ENCODE peak calls at places on chromosomes 7 and 10, in nine cellular contexts. T is mesothelial cell of epicardium, C is endothelial cell, J is fibroblast of pulmonary artery, I is spleen, V is heart left ventricle, W is astrocyte of the spinal cord, D is RWPE1, O is foreskin keratinocyte. K is an unnamed sample.

GRCh38 chr7:7201583-7202374 is 19.4 kb downstream of the C1GALT1 start:
- DNase-seq in J (no peak), T (peak; percentile 45), W (no peak), V (no peak), D (peak; percentile 51), C (peak; percentile 29), O (peak; percentile 70), I (peak; percentile 84), K (no peak)

GRCh38 chr10:64659311-64659710 is 1138.1 kb downstream of the REEP3 start:
- DNase-seq in I (no peak), D (peak; percentile 5), T (no peak), V (no peak), W (no peak), O (no peak), J (no peak), C (no peak), K (no peak)

GRCh38 chr10:121988361-121989324 is at the start of gene TACC2:
- DNase-seq in J (no peak), D (no peak), T (no peak), C (no peak), I (no peak), O (peak; percentile 6), W (no peak), V (no peak), K (no peak)

GRCh38 chr7:22192778-22193177 is 164.2 kb downstream of the RAPGEF5 start:
- DNase-seq in I (no peak), V (no peak), W (no peak), O (no peak), D (no peak), C (no peak), T (no peak), J (no peak), K (no peak)

GRCh38 chr7:92589056-92589455 is 1.1 kb downstream of the FAM133B start:
- DNase-seq in T (no peak), V (no peak), I (no peak), J (no peak), W (no peak), C (no peak), D (peak; percentile 20), O (no peak), K (no peak)

GRCh38 chr10:96130326-96130758 is 245 bp downstream of the ZNF518A start:
- DNase-seq in I (peak; percentile 93), T (peak; percentile 85), J (peak; percentile 84), C (peak; percentile 81), D (peak; percentile 78), V (peak; percentile 71), O (no peak), W (no peak), K (peak; percentile 91)

GRCh38 chr7:1917221-1918062 is 247.4 kb downstream of the ELFN1 start:
- DNase-seq in C (no peak), I (peak; percentile 67), D (peak; percentile 34), V (no peak), W (no peak), T (no peak), J (peak; percentile 25), O (peak; percentile 15), K (no peak)

GRCh38 chr10:75508239-75508813 is 76.9 kb downstream of the LRMDA start:
- DNase-seq in D (peak; percentile 56), O (peak; percentile 84), T (no peak), J (peak; percentile 74), W (peak; percentile 81), I (no peak), C (no peak), V (no peak), K (no peak)

GRCh38 chr7:114941692-114942091 is 19.8 kb downstream of the MDFIC start:
- DNase-seq in D (no peak), V (no peak), C (no peak), I (no peak), T (no peak), W (no peak), J (no peak), O (no peak), K (no peak)

GRCh38 chr7:114938785-114939184 is 16.9 kb downstream of the MDFIC start:
- DNase-seq in W (no peak), I (no peak), T (no peak), J (no peak), V (no peak), D (no peak), O (no peak), C (no peak), K (no peak)

GRCh38 chr7:114937422-114937821 is 15.5 kb downstream of the MDFIC start:
- DNase-seq in C (no peak), V (no peak), W (no peak), J (peak; percentile 38), O (no peak), T (no peak), D (no peak), I (no peak), K (no peak)

GRCh38 chr7:114942443-114943175 is 20.7 kb downstream of the MDFIC start:
- DNase-seq in C (no peak), O (no peak), D (no peak), T (no peak), J (no peak), V (no peak), W (no peak), I (no peak), K (no peak)

GRCh38 chr7:114939484-114940097 is 17.7 kb downstream of the MDFIC start:
- DNase-seq in D (no peak), V (no peak), J (no peak), W (no peak), T (no peak), C (no peak), O (no peak), I (no peak), K (no peak)
- TF ChIP-seq CTCF in D (no peak), V (no peak), J (no peak), W (peak; percentile 14), T (no peak), C (no peak), O (peak; percentile 6), I (no peak), K (no peak)

GRCh38 chr10:45586028-45586824 is 86.3 kb downstream of the ZFAND4 start:
- DNase-seq in D (no peak), V (no peak), I (no peak), W (no peak), C (no peak), T (no peak), J (no peak), O (no peak), K (no peak)
- TF ChIP-seq CTCF in D (no peak), V (no peak), I (no peak), W (no peak), C (no peak), T (no peak), J (no peak), O (no peak), K (no peak)

GRCh38 chr10:3523309-3524050 is 261.5 kb downstream of the KLF6 start:
- DNase-seq in J (no peak), C (no peak), O (no peak), W (no peak), D (no peak), V (no peak), T (no peak), I (no peak), K (no peak)

GRCh38 chr10:3526721-3527120 is 258.3 kb downstream of the KLF6 start:
- DNase-seq in O (no peak), D (no peak), J (peak; percentile 81), T (no peak), C (no peak), W (peak; percentile 93), V (no peak), I (no peak), K (no peak)

GRCh38 chr10:3525832-3526449 is 259.1 kb downstream of the KLF6 start:
- DNase-seq in I (no peak), C (no peak), W (peak; percentile 98), D (peak; percentile 93), O (peak; percentile 92), J (peak; percentile 96), V (no peak), T (no peak), K (peak; percentile 85)

GRCh38 chr10:3527144-3527543 is 257.9 kb downstream of the KLF6 start:
- DNase-seq in W (peak; percentile 86), I (no peak), O (no peak), D (no peak), V (no peak), T (no peak), C (no peak), J (no peak), K (no peak)

DNA sequence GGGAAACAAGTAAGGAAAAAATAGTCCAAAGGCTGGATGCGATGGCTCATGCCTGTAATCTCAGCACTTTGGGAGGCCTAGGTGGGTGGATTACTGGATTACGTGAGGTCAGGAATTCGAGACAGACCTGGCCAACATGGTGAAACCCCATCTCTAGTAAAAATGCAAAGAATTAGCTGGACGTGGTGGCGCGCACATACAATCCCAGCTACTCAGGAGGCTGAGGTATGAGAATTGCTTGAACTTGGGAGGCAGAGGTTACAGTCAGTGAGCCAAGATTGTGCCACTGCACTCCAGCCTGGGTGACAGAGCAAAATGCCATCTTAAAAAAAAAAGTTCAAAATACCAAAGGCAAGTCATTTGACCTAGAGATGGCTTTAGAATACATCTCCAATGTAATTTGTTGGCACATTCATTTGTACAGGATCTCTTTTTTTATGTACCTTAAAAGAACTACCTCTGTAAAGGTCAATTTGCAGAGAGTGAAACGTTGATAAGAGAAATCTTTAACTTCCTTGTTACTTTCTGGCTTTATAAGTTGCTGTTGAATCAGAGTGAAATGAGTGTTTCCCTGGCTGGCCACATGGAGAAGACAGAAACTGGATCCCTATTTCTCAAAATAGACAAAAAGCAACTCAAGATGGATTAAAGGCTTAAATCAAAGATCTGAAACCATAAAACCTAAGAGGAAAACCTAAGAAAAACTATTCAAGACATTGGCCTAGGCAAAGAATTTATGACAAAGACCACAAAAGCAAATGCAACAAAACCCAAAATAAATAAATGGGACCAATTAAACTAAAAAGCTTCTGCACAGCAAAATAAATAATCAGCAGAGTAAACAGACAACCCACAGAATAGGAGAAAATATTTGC is 260.7 kb downstream of the KLF6 start:
- DNase-seq in O (no peak), V (no peak), T (no peak), W (no peak), C (no peak), I (no peak), D (no peak), J (no peak), K (no peak)
- TF ChIP-seq CTCF in O (no peak), V (no peak), T (no peak), W (no peak), C (no peak), I (no peak), D (no peak), J (no peak), K (no peak)

GRCh38 chr7:112788778-112789343 is 1.3 kb downstream of the TMEM168 start:
- DNase-seq in W (no peak), C (no peak), O (no peak), T (no peak), D (peak; percentile 20), I (no peak), V (no peak), J (no peak), K (no peak)

GRCh38 chr7:112789453-112789823 is 755 bp downstream of the TMEM168 start:
- DNase-seq in C (no peak), J (no peak), I (no peak), T (no peak), O (no peak), W (no peak), V (no peak), D (peak; percentile 13), K (no peak)

GRCh38 chr7:112791465-112792168 is 1.4 kb upstream of the TMEM168 start:
- DNase-seq in V (no peak), O (no peak), C (no peak), W (no peak), D (no peak), I (no peak), T (no peak), J (no peak), K (no peak)

GRCh38 chr7:112790651-112790973 is 419 bp upstream of the TMEM168 start:
- DNase-seq in J (no peak), D (no peak), T (no peak), I (no peak), V (no peak), O (peak; percentile 54), W (no peak), C (no peak), K (no peak)

GRCh38 chr7:112789824-112790650 is at the start of gene TMEM168:
- DNase-seq in W (peak; percentile 86), D (peak; percentile 82), J (peak; percentile 88), C (peak; percentile 79), V (peak; percentile 90), I (peak; percentile 97), T (peak; percentile 78), O (peak; percentile 87), K (peak; percentile 91)
- TF ChIP-seq CTCF in W (no peak), D (no peak), J (no peak), C (no peak), V (no peak), I (no peak), T (no peak), O (no peak), K (no peak)